ENCODE peak calls at places on chromosomes 12 and 14, in eight cellular contexts. C is lung, L is neural progenitor cell, D is left lung, X is brain microvascular endothelial cell, R is astrocyte, E is bronchial epithelial cell, T is breast epithelium. J is an unnamed sample. For H3K27me3 and H3K36me3, the result is how much of the 10 kb centered on the place peaks cover.

GRCh38 chr14:32682219-32682618 is 256.5 kb upstream of the NPAS3 start:
- DNase-seq in C (no peak), T (no peak), R (no peak), E (no peak), L (no peak), D (no peak), X (no peak), J (no peak)

GRCh38 chr14:81416233-81416927 is 16.3 kb upstream of the STON2 start:
- DNase-seq in E (no peak), D (no peak), R (no peak), X (no peak), L (no peak), C (no peak), T (no peak), J (no peak)

GRCh38 chr12:43968736-43969135 is 132.9 kb downstream of the TMEM117 start:
- DNase-seq in D (no peak), C (no peak), E (no peak), R (no peak), X (no peak), L (no peak), T (no peak), J (no peak)

GRCh38 chr12:22658214-22658613 is 33.2 kb downstream of the ETNK1 start:
- DNase-seq in T (no peak), L (no peak), D (no peak), E (peak), C (no peak), X (peak), R (peak), J (no peak)

GRCh38 chr12:3463927-3464326 is 27.1 kb upstream of the PRMT8 start:
- DNase-seq in R (no peak), E (peak), X (no peak), D (no peak), C (no peak), T (no peak), L (no peak), J (no peak)

GRCh38 chr14:93832076-93832475 is 43.8 kb upstream of the PRIMA1 start:
- DNase-seq in E (no peak), D (no peak), C (no peak), L (no peak), R (no peak), X (no peak), T (no peak), J (no peak)

GRCh38 chr14:49755378-49755777 is 12.6 kb upstream of the KLHDC2 start:
- DNase-seq in T (no peak), R (no peak), E (no peak), L (no peak), D (no peak), C (no peak), X (no peak), J (no peak)

GRCh38 chr12:96083020-96083489 is 47.7 kb upstream of the LTA4H start:
- DNase-seq in R (peak), X (no peak), T (no peak), C (no peak), L (no peak), D (no peak), E (peak), J (no peak)

GRCh38 chr14:75361751-75362433 is 65.9 kb upstream of the JDP2 start:
- DNase-seq in C (no peak), X (no peak), E (no peak), L (no peak), D (no peak), T (no peak), R (no peak), J (no peak)

GRCh38 chr12:1373887-1374286 is 220.5 kb downstream of the FBXL14 start:
- DNase-seq in L (no peak), X (no peak), E (no peak), C (no peak), D (no peak), R (peak), T (no peak), J (no peak)

GRCh38 chr12:119666900-119667576 is 895 bp upstream of the PRKAB1 start:
- DNase-seq in C (no peak), T (no peak), E (no peak), L (no peak), D (no peak), R (no peak), X (no peak), J (no peak)

GRCh38 chr14:64227856-64228255 is 66.3 kb downstream of the ESR2 start:
- DNase-seq in E (no peak), X (no peak), R (no peak), D (no peak), C (no peak), L (no peak), T (no peak), J (no peak)

GRCh38 chr14:34063470-34064164 is 112.7 kb upstream of the EGLN3 start:
- DNase-seq in E (peak), R (no peak), D (no peak), T (no peak), C (no peak), L (no peak), X (no peak), J (no peak)

GRCh38 chr12:85683051-85683450 is 153.2 kb downstream of the RASSF9 start:
- DNase-seq in E (no peak), L (no peak), R (no peak), C (no peak), T (no peak), X (no peak), D (no peak), J (no peak)

GRCh38 chr14:101950516-101951215 is 13.7 kb upstream of the DYNC1H1 start:
- DNase-seq in C (no peak), D (peak), T (no peak), E (no peak), R (no peak), X (no peak), L (no peak), J (no peak)

GRCh38 chr14:104101086-104101621 is 15.7 kb downstream of the ASPG start:
- DNase-seq in C (no peak), R (no peak), X (no peak), E (peak), L (no peak), T (no peak), D (peak), J (no peak)

GRCh38 chr12:69490920-69491643 is 20.9 kb downstream of the FRS2 start:
- DNase-seq in X (no peak), L (no peak), R (no peak), D (no peak), E (no peak), T (no peak), C (no peak), J (no peak)

GRCh38 chr14:61653507-61653906 is 41.8 kb upstream of the HIF1A start:
- DNase-seq in R (peak), T (no peak), L (no peak), C (no peak), X (peak), E (peak), D (no peak), J (no peak)

GRCh38 chr12:44874981-44875416 is 1.1 kb downstream of the NELL2 start:
- DNase-seq in R (no peak), X (no peak), D (no peak), L (peak), E (no peak), C (no peak), T (no peak), J (no peak)

GRCh38 chr12:124940393-124941169 is 26.1 kb upstream of the UBC start:
- DNase-seq in C (peak), X (peak), R (peak), T (peak), E (peak), D (peak), L (peak), J (no peak)

GRCh38 chr12:104747956-104748355 is 210.1 kb downstream of the SLC41A2 start:
- DNase-seq in X (no peak), E (no peak), R (no peak), C (no peak), T (no peak), L (no peak), D (no peak), J (no peak)

GRCh38 chr14:104973215-104974145 is 4.7 kb downstream of the AHNAK2 start:
- DNase-seq in E (peak), R (peak), D (peak), T (peak), X (peak), C (peak), L (peak), J (no peak)

GRCh38 chr14:33728010-33728498 is 222.8 kb downstream of the EGLN3 start:
- DNase-seq in R (no peak), T (no peak), L (no peak), C (no peak), X (no peak), D (no peak), E (peak), J (no peak)

GRCh38 chr14:66514206-66514605 is 6.3 kb downstream of the GPHN start:
- DNase-seq in E (peak), X (no peak), L (no peak), D (no peak), T (no peak), C (no peak), R (no peak), J (no peak)

GRCh38 chr12:92065018-92065499 is 80.6 kb downstream of the BTG1 start:
- DNase-seq in R (peak), C (peak), D (no peak), E (peak), L (no peak), X (no peak), T (no peak), J (no peak)

GRCh38 chr14:64812412-64812811 is 67.3 kb downstream of the SPTB start:
- DNase-seq in X (no peak), E (peak), L (peak), D (no peak), T (peak), C (peak), R (no peak), J (no peak)

GRCh38 chr12:2118481-2119255 is 65.9 kb downstream of the CACNA1C start:
- DNase-seq in X (no peak), E (no peak), D (no peak), L (no peak), C (no peak), R (no peak), T (no peak), J (no peak)

GRCh38 chr14:98494582-98494981 is 777.4 kb downstream of the BCL11B start:
- DNase-seq in L (no peak), T (no peak), R (peak), C (no peak), X (no peak), E (peak), D (no peak), J (no peak)

GRCh38 chr14:100723135-100723883 is 3.4 kb upstream of the DLK1 start:
- DNase-seq in X (no peak), R (no peak), T (no peak), L (peak), C (no peak), E (no peak), D (peak), J (no peak)

GRCh38 chr14:100725587-100726387 is 905 bp upstream of the DLK1 start:
- DNase-seq in C (no peak), E (no peak), L (no peak), D (peak), R (no peak), T (no peak), X (no peak), J (no peak)

GRCh38 chr14:100722367-100722766 is 4.3 kb upstream of the DLK1 start:
- DNase-seq in L (no peak), R (no peak), X (no peak), E (no peak), C (no peak), D (peak), T (no peak), J (no peak)

GRCh38 chr14:100726467-100726811 is 253 bp upstream of the DLK1 start:
- DNase-seq in T (no peak), R (no peak), C (no peak), L (peak), X (no peak), E (no peak), D (peak), J (no peak)

DNA sequence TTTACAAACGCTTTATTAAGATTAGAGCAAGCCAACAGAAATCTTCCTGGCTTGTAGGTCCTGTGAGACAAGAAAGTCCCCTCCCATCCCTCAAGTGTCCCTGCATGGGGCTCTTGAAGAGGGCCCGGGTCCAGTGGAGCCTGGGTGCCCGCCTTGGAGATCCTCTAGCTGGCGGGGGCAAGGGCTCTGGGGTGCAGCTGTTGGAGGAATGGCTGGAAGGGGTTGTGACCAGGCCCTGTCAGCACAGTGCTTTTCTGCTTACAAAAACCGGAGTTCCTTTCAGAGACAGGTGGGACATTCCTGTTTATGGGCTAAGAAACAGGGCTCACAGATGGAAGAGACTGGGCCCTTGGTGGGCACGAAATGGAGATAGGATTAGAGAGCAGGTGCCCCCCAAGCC is 2.6 kb upstream of the DLK1 start:
- DNase-seq in X (no peak), E (no peak), R (no peak), C (no peak), D (peak), L (no peak), T (no peak), J (no peak)
- H3K27me3 ChIP-seq in X (half or more), E (under half), R (half or more), C (under half), D (half or more), L (under half), T (under half), J (under half)

DNA sequence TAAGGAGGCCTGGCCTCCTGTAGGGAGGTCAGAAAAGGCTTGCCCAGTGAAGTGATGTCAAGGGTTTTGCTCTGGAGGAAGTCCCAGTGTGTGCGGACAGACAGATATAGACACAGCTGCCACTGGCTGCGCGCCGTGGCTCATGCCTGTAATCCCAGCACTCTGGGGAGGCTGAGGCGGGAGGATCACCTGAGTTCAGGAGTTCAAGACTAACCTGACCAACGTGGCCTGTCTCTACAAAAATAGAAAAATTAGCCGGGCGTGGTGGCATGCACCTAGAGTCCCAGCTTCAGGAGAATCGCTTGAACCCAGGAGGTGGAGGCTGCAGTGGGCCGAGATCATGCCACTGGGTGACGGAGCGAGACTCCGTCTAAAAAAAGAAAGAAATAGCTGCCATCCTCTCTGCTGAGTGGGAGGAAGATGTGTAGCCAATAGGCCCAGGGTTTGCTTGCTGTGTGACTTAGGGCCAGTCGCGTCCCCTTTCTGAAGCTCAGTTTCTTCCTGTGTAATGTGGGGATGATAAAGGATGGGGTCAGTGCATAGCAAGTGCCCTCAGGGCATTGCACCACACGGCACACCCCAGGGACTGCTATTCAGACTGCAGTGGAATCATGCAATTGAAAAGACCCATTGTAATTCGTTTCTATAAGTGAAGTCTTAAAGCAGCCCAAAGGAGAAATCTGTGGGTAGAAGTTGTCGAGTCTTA is 18.7 kb upstream of the MLEC start:
- DNase-seq in D (no peak), R (no peak), T (no peak), E (no peak), X (no peak), C (no peak), L (peak), J (no peak)
- H3K36me3 ChIP-seq in D (under half), R (under half), T (under half), E (under half), X (under half), C (under half), L (under half), J (under half)

DNA sequence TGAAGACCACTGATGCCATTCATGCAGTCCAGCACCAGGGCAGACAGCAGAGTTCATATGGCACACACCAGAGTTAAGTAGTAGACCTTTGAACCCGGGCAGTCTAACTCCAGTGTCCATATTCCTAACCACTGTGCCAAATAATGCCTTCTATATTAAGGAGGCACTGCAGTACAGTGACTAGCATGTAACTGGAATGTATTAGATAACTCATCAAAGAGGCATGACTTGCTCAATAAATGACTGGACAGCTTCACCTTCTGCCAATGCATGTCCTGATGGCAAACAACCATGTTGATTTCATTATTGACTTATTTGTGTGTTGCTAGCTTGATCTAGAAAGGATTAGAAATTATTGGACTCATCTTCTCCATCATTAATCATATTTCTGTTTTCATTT is 40.2 kb downstream of the DACT1 start:
- DNase-seq in X (no peak), L (no peak), T (no peak), E (peak), R (no peak), C (no peak), D (no peak), J (no peak)
- TF ChIP-seq CTCF in X (no peak), L (no peak), T (no peak), E (no peak), R (no peak), C (no peak), D (no peak), J (no peak)

GRCh38 chr12:54046809-54047159 is 6.9 kb upstream of the HOXC4 start:
- DNase-seq in E (no peak), C (no peak), T (no peak), L (no peak), R (no peak), X (no peak), D (peak), J (no peak)
- H3K27me3 ChIP-seq in E (half or more), C (under half), T (under half), L (half or more), R (half or more), X (half or more), D (half or more), J (under half)